ENCODE peak calls at places on chromosomes 13 and 19, in five cellular contexts. H, J, O, I and G are unnamed samples. For H3K36me3, the result is how much of the 10 kb centered on the place peaks cover.

GRCh38 chr13:48571121-48571901 is 38.4 kb upstream of the RCBTB2 start:
- DNase-seq in O (no peak), H (no peak), J (peak), I (peak), G (no peak)

GRCh38 chr19:1251503-1252220 is 3.3 kb downstream of the MIDN start:
- DNase-seq in I (no peak), O (no peak), J (no peak), H (peak), G (no peak)

GRCh38 chr19:45346449-45346848 is 5.9 kb downstream of the KLC3 start:
- DNase-seq in O (no peak), I (no peak), J (no peak), H (no peak), G (no peak)

GRCh38 chr19:43425567-43426392 is 11.1 kb downstream of the TEX101 start:
- DNase-seq in I (peak), J (no peak), O (no peak), H (no peak), G (no peak)

GRCh38 chr13:79802389-79803140 is 321.6 kb downstream of the NDFIP2 start:
- DNase-seq in O (no peak), J (no peak), I (no peak), H (no peak), G (no peak)

GRCh38 chr13:25218011-25218410 is 45.9 kb upstream of the AMER2 start:
- DNase-seq in J (no peak), H (no peak), I (no peak), O (no peak), G (no peak)

GRCh38 chr19:28313633-28314032 is 899.3 kb downstream of the UQCRFS1 start:
- DNase-seq in J (peak), H (no peak), I (peak), O (peak), G (peak)

GRCh38 chr19:55372316-55373081 is 2.2 kb upstream of the IL11 start:
- DNase-seq in O (no peak), J (no peak), I (peak), H (no peak), G (no peak)

GRCh38 chr19:18167975-18168645 is 5.5 kb upstream of the IFI30 start:
- DNase-seq in J (no peak), H (peak), O (no peak), I (peak), G (no peak)

GRCh38 chr19:10292206-10292788 is 2.5 kb downstream of the ICAM5 start:
- DNase-seq in H (peak), I (peak), J (peak), O (peak), G (peak)

GRCh38 chr19:50242586-50242985 is 39.2 kb downstream of the MYH14 start:
- DNase-seq in O (no peak), I (no peak), H (no peak), J (no peak), G (no peak)

GRCh38 chr13:76980075-76980718 is 11.7 kb upstream of the CLN5 start:
- DNase-seq in J (peak), O (peak), H (peak), I (peak), G (peak)

GRCh38 chr19:56273563-56274117 is 1.1 kb downstream of the EDDM13 start:
- DNase-seq in I (peak), H (no peak), O (no peak), J (no peak), G (no peak)

GRCh38 chr13:30126903-30127428 is 180.4 kb downstream of the KATNAL1 start:
- DNase-seq in H (no peak), O (no peak), J (no peak), I (peak), G (no peak)

GRCh38 chr19:20472854-20473253 is 92.7 kb downstream of the ZNF737 start:
- DNase-seq in H (no peak), O (no peak), I (no peak), J (no peak), G (no peak)

GRCh38 chr13:53405616-53406015 is 377.0 kb downstream of the OLFM4 start:
- DNase-seq in J (no peak), H (no peak), O (no peak), I (no peak), G (no peak)

GRCh38 chr13:99265823-99266426 is 7.7 kb upstream of the GPR18 start:
- DNase-seq in I (peak), J (no peak), O (no peak), H (no peak), G (no peak)

GRCh38 chr13:88627071-88627470 is 955.9 kb downstream of the SLITRK5 start:
- DNase-seq in I (no peak), O (no peak), H (no peak), J (no peak), G (no peak)

GRCh38 chr13:111897178-111897845 is 169.6 kb upstream of the SOX1 start:
- DNase-seq in J (no peak), O (no peak), H (no peak), I (no peak), G (no peak)

GRCh38 chr19:46890423-46891170 is 29.8 kb downstream of the ARHGAP35 start:
- DNase-seq in O (no peak), H (no peak), I (peak), J (no peak), G (no peak)

GRCh38 chr13:75362026-75362425 is 119.9 kb downstream of the TBC1D4 start:
- DNase-seq in J (no peak), O (no peak), I (no peak), H (no peak), G (no peak)

GRCh38 chr19:42942187-42942789 is 5.3 kb upstream of the PSG7 start:
- DNase-seq in H (no peak), J (no peak), I (peak), O (no peak), G (no peak)

GRCh38 chr19:1166872-1167573 is 7.0 kb downstream of the SBNO2 start:
- DNase-seq in H (no peak), O (no peak), J (no peak), I (no peak), G (no peak)

GRCh38 chr13:102726430-102726829 is 31.6 kb upstream of the METTL21C start:
- DNase-seq in O (no peak), I (no peak), J (no peak), H (no peak), G (no peak)

GRCh38 chr19:10223488-10224213 is 7.5 kb downstream of the S1PR2 start:
- DNase-seq in H (no peak), O (no peak), I (no peak), J (no peak), G (no peak)

GRCh38 chr13:106532111-106532929 is 3.1 kb downstream of the EFNB2 start:
- DNase-seq in H (peak), J (no peak), I (peak), O (peak), G (no peak)

GRCh38 chr19:47111682-47112165 is 1.9 kb downstream of the ZC3H4 start:
- DNase-seq in H (no peak), J (no peak), I (no peak), O (no peak), G (no peak)

GRCh38 chr13:40517486-40518311 is 148.7 kb downstream of the FOXO1 start:
- DNase-seq in H (no peak), O (no peak), I (no peak), J (no peak), G (no peak)

GRCh38 chr19:36221474-36221873 is 6.6 kb downstream of the ZNF146 start:
- DNase-seq in I (no peak), J (no peak), O (no peak), H (no peak), G (no peak)

GRCh38 chr19:46408611-46409039 is 4.7 kb downstream of the CCDC8 start:
- DNase-seq in O (peak), J (peak), I (peak), H (peak), G (no peak)

GRCh38 chr19:32350492-32350891 is 5.1 kb downstream of the ZNF507 start:
- DNase-seq in O (no peak), I (no peak), H (no peak), J (no peak), G (no peak)
- H3K36me3 ChIP-seq in O (under half), I (under half), H (under half), J (under half), G (under half)

GRCh38 chr19:7349231-7349591 is 474 bp downstream of the ARHGEF18 start:
- DNase-seq in J (no peak), O (no peak), I (no peak), H (no peak), G (no peak)
- H3K36me3 ChIP-seq in J (under half), O (under half), I (under half), H (under half), G (under half)

GRCh38 chr19:4709440-4710280 is 14.0 kb downstream of the DPP9 start:
- DNase-seq in J (no peak), H (no peak), O (no peak), I (no peak), G (no peak)

GRCh38 chr19:4712771-4713170 is 10.9 kb downstream of the DPP9 start:
- DNase-seq in O (no peak), I (no peak), J (no peak), H (no peak), G (no peak)

GRCh38 chr19:4707956-4708650 is 15.5 kb downstream of the DPP9 start:
- DNase-seq in I (peak), J (peak), H (no peak), O (peak), G (no peak)

GRCh38 chr19:4711211-4711610 is 12.4 kb downstream of the DPP9 start:
- DNase-seq in J (no peak), I (no peak), H (no peak), O (no peak), G (no peak)

GRCh38 chr19:4710281-4710600 is 13.4 kb downstream of the DPP9 start:
- DNase-seq in J (no peak), I (no peak), O (no peak), H (no peak), G (no peak)
- H3K36me3 ChIP-seq in J (under half), I (half or more), O (under half), H (under half), G (under half)

DNA sequence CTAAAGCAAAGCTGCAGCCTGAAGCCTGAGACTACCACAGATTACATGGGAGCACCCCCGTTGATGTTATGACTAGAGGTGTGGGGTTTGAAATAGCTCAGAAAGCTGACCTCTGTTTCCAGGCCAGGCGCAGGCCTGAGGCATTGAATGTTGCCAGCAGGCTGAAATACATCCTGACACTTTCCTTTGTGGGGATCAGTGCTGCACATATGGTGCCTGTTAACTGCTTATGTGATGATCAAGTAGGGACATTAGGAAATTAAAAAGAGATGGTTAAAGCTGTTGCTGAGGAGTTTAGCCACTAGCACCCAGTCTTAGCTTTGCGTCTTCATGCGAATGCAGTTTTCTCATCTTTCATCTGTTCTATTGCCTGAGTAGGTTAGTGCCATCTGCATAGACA is 83.2 kb downstream of the CCNA1 start:
- DNase-seq in I (no peak), O (no peak), H (no peak), J (no peak), G (no peak)
- H3K36me3 ChIP-seq in I (under half), O (under half), H (under half), J (under half), G (under half)